ENCODE peak calls at places on chromosome 3, in eight cellular contexts. R is type B pancreatic cell; I is Calu3; T is fibroblast of lung; E is AG04450; P is heart right ventricle; Y is AG10803; N is CD4-positive, alpha-beta T cell. H is an unnamed sample.

GRCh38 chr3:59131016-59131771 is 81.4 kb upstream of the CFAP20DC start:
- DNase-seq in P (no peak), T (no peak), Y (peak), N (no peak), I (no peak), E (no peak), R (no peak), H (no peak)

GRCh38 chr3:141231923-141232861 is 567 bp downstream of the PXYLP1 start:
- DNase-seq in E (no peak), I (peak), T (peak), Y (no peak), N (peak), P (no peak), R (no peak), H (peak)

GRCh38 chr3:129556890-129557736 is 14.1 kb downstream of the H1-8 start:
- DNase-seq in P (no peak), Y (peak), E (no peak), T (peak), I (no peak), R (no peak), N (no peak), H (no peak)

GRCh38 chr3:15538345-15538744 is 16.8 kb upstream of the COLQ start:
- DNase-seq in T (no peak), P (no peak), Y (no peak), I (no peak), N (no peak), R (no peak), E (no peak), H (no peak)

GRCh38 chr3:36957862-36958686 is 13.2 kb upstream of the TRANK1 start:
- DNase-seq in N (no peak), Y (peak), P (no peak), T (peak), R (no peak), I (no peak), E (peak), H (no peak)

GRCh38 chr3:171134170-171134569 is 107.7 kb upstream of the SLC2A2 start:
- DNase-seq in N (no peak), T (no peak), E (no peak), I (no peak), P (no peak), Y (no peak), R (no peak), H (no peak)

GRCh38 chr3:197484204-197484901 is 71.4 kb downstream of the BDH1 start:
- DNase-seq in T (no peak), R (no peak), Y (no peak), P (no peak), E (no peak), N (no peak), I (no peak), H (no peak)

GRCh38 chr3:126956866-126957650 is 25.9 kb upstream of the PLXNA1 start:
- DNase-seq in T (no peak), P (no peak), R (no peak), I (no peak), Y (no peak), E (no peak), N (no peak), H (no peak)

GRCh38 chr3:18656866-18657265 is 231.7 kb upstream of the SATB1 start:
- DNase-seq in T (no peak), E (no peak), P (no peak), Y (no peak), N (no peak), R (no peak), I (no peak), H (no peak)

GRCh38 chr3:127889976-127890650 is 24.9 kb upstream of the KBTBD12 start:
- DNase-seq in T (peak), E (no peak), P (no peak), I (no peak), R (no peak), N (no peak), Y (peak), H (no peak)

GRCh38 chr3:10779293-10779805 is 36.7 kb upstream of the SLC6A11 start:
- DNase-seq in I (no peak), R (peak), T (no peak), Y (no peak), E (no peak), P (no peak), N (no peak), H (peak)

GRCh38 chr3:17631617-17632016 is 110.8 kb downstream of the TBC1D5 start:
- DNase-seq in Y (no peak), T (no peak), I (no peak), N (no peak), E (no peak), P (no peak), R (no peak), H (no peak)

GRCh38 chr3:40741729-40742128 is 217.0 kb downstream of the ZNF621 start:
- DNase-seq in E (no peak), T (peak), Y (peak), P (peak), I (no peak), N (no peak), R (no peak), H (no peak)

GRCh38 chr3:173403376-173403775 is 5.8 kb downstream of the NLGN1 start:
- DNase-seq in Y (no peak), R (no peak), P (no peak), I (no peak), T (peak), E (no peak), N (no peak), H (no peak)

GRCh38 chr3:150411106-150411460 is 3.0 kb downstream of the TSC22D2 start:
- DNase-seq in P (no peak), E (no peak), T (no peak), N (no peak), I (no peak), Y (no peak), R (no peak), H (no peak)

GRCh38 chr3:45978348-45978747 is 17.3 kb downstream of the FYCO1 start:
- DNase-seq in N (peak), E (no peak), I (peak), P (no peak), Y (no peak), T (no peak), R (no peak), H (no peak)

GRCh38 chr3:37492977-37493471 is 318.6 kb upstream of the LRRFIP2 start:
- DNase-seq in R (no peak), T (no peak), N (no peak), P (peak), Y (peak), E (no peak), I (no peak), H (no peak)

GRCh38 chr3:66031102-66031698 is 7.5 kb downstream of the MAGI1 start:
- DNase-seq in E (no peak), N (no peak), R (no peak), I (no peak), T (no peak), Y (no peak), P (no peak), H (no peak)

GRCh38 chr3:196989721-196990262 is 21.2 kb upstream of the PIGZ start:
- DNase-seq in E (no peak), N (no peak), T (no peak), I (no peak), P (no peak), R (no peak), Y (peak), H (no peak)

GRCh38 chr3:113210608-113211369 is 568 bp upstream of the BOC start:
- DNase-seq in E (no peak), N (no peak), I (no peak), Y (peak), R (no peak), P (no peak), T (peak), H (no peak)

GRCh38 chr3:86989611-86990010 is 1.3 kb downstream of the VGLL3 start:
- DNase-seq in N (no peak), R (no peak), Y (no peak), E (no peak), I (no peak), T (peak), P (no peak), H (no peak)

GRCh38 chr3:54756330-54756731 is 171.5 kb downstream of the LRTM1 start:
- DNase-seq in T (peak), I (no peak), E (peak), N (no peak), R (no peak), P (no peak), Y (peak), H (no peak)

GRCh38 chr3:14147617-14148016 is 22.8 kb downstream of the TMEM43 start:
- DNase-seq in N (no peak), I (no peak), P (no peak), T (no peak), Y (no peak), R (peak), E (no peak), H (peak)

GRCh38 chr3:11660242-11660641 is 16.5 kb upstream of the VGLL4 start:
- DNase-seq in T (no peak), R (no peak), Y (no peak), I (no peak), N (no peak), E (no peak), P (no peak), H (no peak)

GRCh38 chr3:119695480-119695879 is 7.3 kb upstream of the CFAP91 start:
- DNase-seq in Y (peak), R (no peak), P (no peak), E (no peak), N (no peak), I (no peak), T (no peak), H (no peak)

GRCh38 chr3:114556832-114557231 is 263.0 kb downstream of the TIGIT start:
- DNase-seq in I (no peak), E (no peak), N (no peak), T (no peak), Y (no peak), R (no peak), P (no peak), H (no peak)

GRCh38 chr3:93973160-93974126 is at the start of gene PROS1:
- DNase-seq in P (peak), Y (peak), E (no peak), I (peak), N (no peak), R (peak), T (peak), H (peak)

GRCh38 chr3:69329897-69330296 is 56.0 kb downstream of the FRMD4B start:
- DNase-seq in N (no peak), E (no peak), T (peak), P (no peak), I (no peak), Y (peak), R (no peak), H (no peak)

GRCh38 chr3:195760345-195760983 is 39.7 kb downstream of the MUC20 start:
- DNase-seq in T (no peak), Y (no peak), P (no peak), R (no peak), I (no peak), N (no peak), E (no peak), H (no peak)

GRCh38 chr3:10867384-10867783 is 51.4 kb downstream of the SLC6A11 start:
- DNase-seq in N (no peak), Y (peak), T (peak), P (no peak), I (no peak), R (no peak), E (no peak), H (no peak)

GRCh38 chr3:81581966-81582599 is 179.4 kb downstream of the GBE1 start:
- DNase-seq in N (no peak), T (peak), I (peak), R (no peak), Y (peak), E (peak), P (no peak), H (no peak)

GRCh38 chr3:191980443-191980842 is 519.5 kb downstream of the PYDC2 start:
- DNase-seq in Y (no peak), N (no peak), T (no peak), P (no peak), I (no peak), R (no peak), E (no peak), H (no peak)

GRCh38 chr3:32569540-32570425 is 875 bp downstream of the DYNC1LI1 start:
- DNase-seq in P (peak), N (peak), Y (peak), I (peak), T (peak), E (no peak), R (peak), H (peak)

GRCh38 chr3:79063629-79064028 is 704.2 kb downstream of the ROBO1 start:
- DNase-seq in P (no peak), T (no peak), N (no peak), Y (peak), E (no peak), R (no peak), I (no peak), H (no peak)

GRCh38 chr3:49930922-49931321 is 1.3 kb upstream of the MON1A start:
- DNase-seq in P (no peak), N (no peak), I (peak), Y (no peak), T (no peak), E (no peak), R (no peak), H (no peak)
- TF ChIP-seq CTCF in P (no peak), N (no peak), I (no peak), Y (no peak), T (no peak), E (no peak), R (no peak), H (no peak)

GRCh38 chr3:49469037-49469875 is 811 bp upstream of the DAG1 start:
- DNase-seq in Y (peak), R (peak), E (no peak), N (no peak), T (peak), P (peak), I (peak), H (peak)
- TF ChIP-seq CTCF in Y (no peak), R (no peak), E (no peak), N (no peak), T (no peak), P (no peak), I (no peak), H (no peak)

GRCh38 chr3:123584988-123585937 is at the start of gene HACD2:
- DNase-seq in R (peak), N (peak), E (peak), P (peak), Y (peak), I (peak), T (peak), H (peak)

GRCh38 chr3:123586131-123586530 is 1.3 kb upstream of the HACD2 start:
- DNase-seq in E (no peak), T (peak), N (no peak), R (no peak), P (peak), Y (peak), I (peak), H (peak)

GRCh38 chr3:123582315-123582714 is 2.5 kb downstream of the HACD2 start:
- DNase-seq in E (no peak), Y (peak), P (no peak), N (no peak), T (no peak), R (no peak), I (no peak), H (no peak)

GRCh38 chr3:123583563-123583962 is 1.3 kb downstream of the HACD2 start:
- DNase-seq in T (no peak), R (no peak), E (no peak), Y (no peak), N (no peak), P (no peak), I (no peak), H (no peak)

DNA sequence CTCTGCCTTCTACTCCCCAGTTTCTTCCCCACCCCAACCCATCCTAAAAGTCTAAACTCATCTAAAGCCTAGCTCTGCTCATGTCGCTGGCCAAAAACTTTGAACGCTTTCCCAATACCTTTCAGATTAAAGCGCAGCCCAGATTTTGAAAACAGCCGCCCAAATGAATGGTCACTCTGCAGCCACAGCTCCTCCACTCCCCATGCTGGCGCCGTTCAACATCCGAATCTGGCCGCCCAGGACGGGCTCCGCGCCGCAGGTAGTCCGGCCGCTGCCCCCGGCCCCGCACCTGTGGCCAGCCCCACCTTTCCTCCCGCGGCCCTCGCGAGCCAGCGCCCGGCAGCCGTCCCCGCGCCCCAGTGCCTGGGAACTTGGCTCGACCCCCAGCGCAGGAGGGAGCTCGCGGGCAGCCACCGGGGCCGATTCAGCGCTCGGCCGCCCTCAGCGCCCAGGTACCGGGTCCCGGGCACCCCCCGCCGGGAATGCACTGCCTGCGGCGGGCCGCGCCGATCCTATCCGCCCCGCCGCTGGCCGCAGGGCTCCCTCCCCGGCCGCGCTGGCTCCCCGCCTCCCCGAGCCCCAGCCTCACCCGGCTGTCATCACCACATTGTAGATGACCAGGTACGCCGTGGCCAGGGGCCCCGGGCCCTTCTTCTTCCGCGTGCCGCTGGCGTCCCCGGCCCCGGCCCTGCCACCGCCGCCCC is 417 bp downstream of the HACD2 start:
- DNase-seq in I (peak), N (peak), P (peak), Y (no peak), R (no peak), E (no peak), T (peak), H (peak)
- TF ChIP-seq CTCF in I (no peak), N (no peak), P (no peak), Y (peak), R (peak), E (no peak), T (no peak), H (peak)

GRCh38 chr3:71924721-71925120 is 139.8 kb upstream of the PROK2 start:
- DNase-seq in P (no peak), E (no peak), I (no peak), Y (no peak), N (no peak), R (no peak), T (no peak), H (no peak)

GRCh38 chr3:71928215-71928614 is 143.3 kb upstream of the PROK2 start:
- DNase-seq in N (no peak), R (no peak), I (no peak), E (no peak), Y (no peak), T (no peak), P (no peak), H (no peak)

GRCh38 chr3:71926690-71927089 is 141.7 kb upstream of the PROK2 start:
- DNase-seq in N (no peak), Y (no peak), T (no peak), P (no peak), E (no peak), R (no peak), I (no peak), H (no peak)

GRCh38 chr3:71927505-71928066 is 142.6 kb upstream of the PROK2 start:
- DNase-seq in Y (no peak), T (no peak), R (no peak), N (no peak), E (no peak), P (no peak), I (no peak), H (no peak)

DNA sequence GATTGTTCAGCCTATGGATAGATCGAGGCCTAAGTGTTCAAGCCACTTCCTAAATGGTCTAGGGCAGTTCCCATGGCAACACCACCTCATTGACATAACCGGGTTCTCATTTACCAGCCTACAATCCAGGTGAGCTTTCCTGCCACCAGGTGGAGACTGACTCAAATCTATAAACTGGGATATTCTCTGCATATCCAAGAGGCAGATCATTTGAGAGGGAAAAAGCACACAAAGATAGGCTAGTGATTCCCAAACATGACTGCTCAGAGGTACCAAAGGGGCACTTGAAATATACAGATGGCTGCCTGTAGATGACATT is 141.3 kb upstream of the PROK2 start:
- DNase-seq in I (peak), R (no peak), P (no peak), Y (peak), T (peak), N (no peak), E (no peak), H (no peak)
- TF ChIP-seq CTCF in I (peak), R (peak), P (no peak), Y (peak), T (no peak), N (peak), E (peak), H (peak)

H was measured in osteocyte.